ENCODE peak calls at places on chromosomes 16 and 17, in seven cellular contexts. One of them, this sample, is unnamed. For H3K4me1, the result is how much of the 10 kb centered on the place peaks cover.

GRCh38 chr17:28118362-28118761 is 75.9 kb downstream of the NLK start:
- DNase-seq in cardiac muscle cell: no peak
- DNase-seq in IMR-90: no peak
- DNase-seq in A549: no peak
- DNase-seq in sigmoid colon: no peak
- DNase-seq in stomach: no peak
- DNase-seq in Peyer's patch: no peak
- DNase-seq in this sample: no peak

GRCh38 chr17:55830699-55831098 is 79.8 kb downstream of the PCTP start:
- DNase-seq in cardiac muscle cell: no peak
- DNase-seq in Peyer's patch: no peak
- DNase-seq in sigmoid colon: no peak
- DNase-seq in IMR-90: no peak
- DNase-seq in A549: no peak
- DNase-seq in stomach: no peak
- DNase-seq in this sample: no peak

GRCh38 chr16:12419151-12419550 is 384.5 kb downstream of the CPPED1 start:
- DNase-seq in IMR-90: no peak
- DNase-seq in sigmoid colon: no peak
- DNase-seq in cardiac muscle cell: no peak
- DNase-seq in A549: no peak
- DNase-seq in Peyer's patch: no peak
- DNase-seq in stomach: no peak
- DNase-seq in this sample: no peak

GRCh38 chr17:21353326-21354010 is 22.7 kb upstream of the KCNJ12 start:
- DNase-seq in sigmoid colon: peak
- DNase-seq in Peyer's patch: peak
- DNase-seq in A549: no peak
- DNase-seq in cardiac muscle cell: no peak
- DNase-seq in IMR-90: no peak
- DNase-seq in stomach: no peak
- DNase-seq in this sample: peak

GRCh38 chr17:9052921-9053320 is 31.6 kb downstream of the NTN1 start:
- DNase-seq in cardiac muscle cell: no peak
- DNase-seq in Peyer's patch: no peak
- DNase-seq in IMR-90: no peak
- DNase-seq in A549: no peak
- DNase-seq in stomach: no peak
- DNase-seq in sigmoid colon: no peak
- DNase-seq in this sample: no peak

GRCh38 chr16:50635505-50636392 is 45.4 kb downstream of the SNX20 start:
- DNase-seq in A549: no peak
- DNase-seq in IMR-90: no peak
- DNase-seq in sigmoid colon: no peak
- DNase-seq in cardiac muscle cell: no peak
- DNase-seq in Peyer's patch: no peak
- DNase-seq in stomach: no peak
- DNase-seq in this sample: no peak

GRCh38 chr16:30482366-30482765 is 9.8 kb downstream of the ITGAL start:
- DNase-seq in sigmoid colon: no peak
- DNase-seq in Peyer's patch: no peak
- DNase-seq in stomach: no peak
- DNase-seq in IMR-90: no peak
- DNase-seq in cardiac muscle cell: no peak
- DNase-seq in A549: peak
- DNase-seq in this sample: no peak

GRCh38 chr17:80262291-80262690 is 1.6 kb downstream of the RNF213 start:
- DNase-seq in A549: no peak
- DNase-seq in IMR-90: no peak
- DNase-seq in sigmoid colon: no peak
- DNase-seq in stomach: no peak
- DNase-seq in cardiac muscle cell: no peak
- DNase-seq in Peyer's patch: no peak
- DNase-seq in this sample: no peak

GRCh38 chr16:21163576-21163975 is 5.1 kb downstream of the LDAF1 start:
- DNase-seq in A549: no peak
- DNase-seq in stomach: no peak
- DNase-seq in cardiac muscle cell: no peak
- DNase-seq in sigmoid colon: no peak
- DNase-seq in Peyer's patch: no peak
- DNase-seq in IMR-90: no peak
- DNase-seq in this sample: no peak

GRCh38 chr16:86088287-86088686 is 189.3 kb downstream of the IRF8 start:
- DNase-seq in A549: no peak
- DNase-seq in sigmoid colon: peak
- DNase-seq in IMR-90: peak
- DNase-seq in Peyer's patch: no peak
- DNase-seq in cardiac muscle cell: no peak
- DNase-seq in stomach: no peak
- DNase-seq in this sample: no peak

GRCh38 chr16:86090461-86091170 is 191.7 kb downstream of the IRF8 start:
- DNase-seq in stomach: no peak
- DNase-seq in A549: no peak
- DNase-seq in Peyer's patch: peak
- DNase-seq in IMR-90: no peak
- DNase-seq in cardiac muscle cell: no peak
- DNase-seq in sigmoid colon: peak
- DNase-seq in this sample: no peak

GRCh38 chr16:86088816-86089215 is 189.9 kb downstream of the IRF8 start:
- DNase-seq in cardiac muscle cell: no peak
- DNase-seq in sigmoid colon: peak
- DNase-seq in A549: no peak
- DNase-seq in stomach: no peak
- DNase-seq in IMR-90: no peak
- DNase-seq in Peyer's patch: peak
- DNase-seq in this sample: no peak

GRCh38 chr16:86089986-86090385 is 191.0 kb downstream of the IRF8 start:
- DNase-seq in cardiac muscle cell: no peak
- DNase-seq in IMR-90: no peak
- DNase-seq in A549: no peak
- DNase-seq in sigmoid colon: peak
- DNase-seq in stomach: no peak
- DNase-seq in Peyer's patch: peak
- DNase-seq in this sample: no peak

DNA sequence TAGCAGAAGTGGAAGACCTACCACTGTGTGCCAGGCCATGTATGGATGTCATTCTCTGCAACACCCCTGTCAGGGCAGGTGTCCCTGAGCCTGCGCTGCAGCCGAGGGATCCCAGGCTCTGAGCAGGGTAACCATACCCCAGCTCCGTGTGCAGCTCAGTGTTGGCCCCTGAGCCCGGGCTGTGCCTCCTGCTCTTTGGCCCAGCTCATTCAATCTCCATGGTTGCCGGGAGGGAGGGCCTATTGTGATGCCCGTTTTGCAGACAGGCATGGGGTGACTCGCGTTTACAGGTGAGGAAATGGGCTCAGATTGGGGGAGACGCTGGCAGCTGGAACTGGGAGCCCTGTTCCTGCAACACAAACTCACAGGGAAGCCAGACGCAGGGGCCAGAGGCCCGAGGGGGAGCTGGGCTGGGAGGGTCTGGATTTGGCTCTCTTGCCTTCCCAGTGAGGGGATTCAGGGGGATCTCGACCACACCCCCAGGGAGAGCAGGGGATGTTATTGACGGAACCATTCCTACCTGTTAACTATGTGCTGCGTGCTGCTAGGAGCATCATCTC is 190.5 kb downstream of the IRF8 start:
- DNase-seq in cardiac muscle cell: no peak
- DNase-seq in IMR-90: no peak
- DNase-seq in A549: no peak
- DNase-seq in sigmoid colon: peak
- DNase-seq in stomach: no peak
- DNase-seq in Peyer's patch: peak
- DNase-seq in this sample: no peak
- H3K4me1 ChIP-seq in cardiac muscle cell: under half
- H3K4me1 ChIP-seq in IMR-90: under half
- H3K4me1 ChIP-seq in A549: under half
- H3K4me1 ChIP-seq in sigmoid colon: under half
- H3K4me1 ChIP-seq in stomach: under half
- H3K4me1 ChIP-seq in Peyer's patch: under half
- H3K4me1 ChIP-seq in this sample: under half

GRCh38 chr17:58692239-58693055 is at the start of gene RAD51C:
- DNase-seq in sigmoid colon: peak
- DNase-seq in Peyer's patch: peak
- DNase-seq in cardiac muscle cell: peak
- DNase-seq in A549: peak
- DNase-seq in IMR-90: peak
- DNase-seq in stomach: peak
- DNase-seq in this sample: peak

GRCh38 chr17:58694826-58695225 is 2.4 kb downstream of the RAD51C start:
- DNase-seq in Peyer's patch: no peak
- DNase-seq in A549: no peak
- DNase-seq in IMR-90: no peak
- DNase-seq in sigmoid colon: no peak
- DNase-seq in cardiac muscle cell: no peak
- DNase-seq in stomach: no peak
- DNase-seq in this sample: no peak

GRCh38 chr17:58693208-58693607 is 806 bp downstream of the RAD51C start:
- DNase-seq in stomach: no peak
- DNase-seq in Peyer's patch: no peak
- DNase-seq in sigmoid colon: no peak
- DNase-seq in cardiac muscle cell: no peak
- DNase-seq in IMR-90: no peak
- DNase-seq in A549: no peak
- DNase-seq in this sample: no peak

GRCh38 chr17:58693751-58694150 is 1.3 kb downstream of the RAD51C start:
- DNase-seq in A549: no peak
- DNase-seq in sigmoid colon: no peak
- DNase-seq in cardiac muscle cell: no peak
- DNase-seq in stomach: no peak
- DNase-seq in Peyer's patch: no peak
- DNase-seq in IMR-90: no peak
- DNase-seq in this sample: no peak

GRCh38 chr17:58694302-58694701 is 1.9 kb downstream of the RAD51C start:
- DNase-seq in IMR-90: no peak
- DNase-seq in cardiac muscle cell: no peak
- DNase-seq in A549: no peak
- DNase-seq in sigmoid colon: no peak
- DNase-seq in Peyer's patch: no peak
- DNase-seq in stomach: no peak
- DNase-seq in this sample: no peak
- H3K4me1 ChIP-seq in IMR-90: under half
- H3K4me1 ChIP-seq in cardiac muscle cell: under half
- H3K4me1 ChIP-seq in A549: under half
- H3K4me1 ChIP-seq in sigmoid colon: under half
- H3K4me1 ChIP-seq in Peyer's patch: under half
- H3K4me1 ChIP-seq in stomach: under half
- H3K4me1 ChIP-seq in this sample: under half

GRCh38 chr16:9003322-9003721 is 39.6 kb upstream of the USP7 start:
- DNase-seq in stomach: peak
- DNase-seq in IMR-90: no peak
- DNase-seq in cardiac muscle cell: no peak
- DNase-seq in A549: no peak
- DNase-seq in Peyer's patch: peak
- DNase-seq in sigmoid colon: no peak
- DNase-seq in this sample: no peak

GRCh38 chr16:9007177-9007794 is 43.6 kb upstream of the USP7 start:
- DNase-seq in IMR-90: peak
- DNase-seq in stomach: no peak
- DNase-seq in Peyer's patch: no peak
- DNase-seq in sigmoid colon: no peak
- DNase-seq in cardiac muscle cell: no peak
- DNase-seq in A549: no peak
- DNase-seq in this sample: no peak

GRCh38 chr16:9002042-9002441 is 38.3 kb upstream of the USP7 start:
- DNase-seq in stomach: no peak
- DNase-seq in sigmoid colon: no peak
- DNase-seq in Peyer's patch: no peak
- DNase-seq in A549: no peak
- DNase-seq in cardiac muscle cell: no peak
- DNase-seq in IMR-90: no peak
- DNase-seq in this sample: no peak

GRCh38 chr16:9003763-9004162 is 40.1 kb upstream of the USP7 start:
- DNase-seq in Peyer's patch: no peak
- DNase-seq in stomach: no peak
- DNase-seq in cardiac muscle cell: no peak
- DNase-seq in A549: no peak
- DNase-seq in sigmoid colon: no peak
- DNase-seq in IMR-90: no peak
- DNase-seq in this sample: no peak

GRCh38 chr16:9004183-9004582 is 40.5 kb upstream of the USP7 start:
- DNase-seq in cardiac muscle cell: no peak
- DNase-seq in IMR-90: no peak
- DNase-seq in Peyer's patch: no peak
- DNase-seq in A549: no peak
- DNase-seq in sigmoid colon: no peak
- DNase-seq in stomach: no peak
- DNase-seq in this sample: no peak
- H3K4me1 ChIP-seq in cardiac muscle cell: under half
- H3K4me1 ChIP-seq in IMR-90: under half
- H3K4me1 ChIP-seq in Peyer's patch: under half
- H3K4me1 ChIP-seq in A549: under half
- H3K4me1 ChIP-seq in sigmoid colon: under half
- H3K4me1 ChIP-seq in stomach: under half
- H3K4me1 ChIP-seq in this sample: under half

GRCh38 chr16:24977673-24978065 is 37.5 kb downstream of the ARHGAP17 start:
- DNase-seq in cardiac muscle cell: no peak
- DNase-seq in stomach: no peak
- DNase-seq in Peyer's patch: no peak
- DNase-seq in IMR-90: peak
- DNase-seq in A549: no peak
- DNase-seq in sigmoid colon: no peak
- DNase-seq in this sample: no peak

GRCh38 chr16:24976971-24977672 is 38.0 kb downstream of the ARHGAP17 start:
- DNase-seq in A549: no peak
- DNase-seq in Peyer's patch: no peak
- DNase-seq in stomach: no peak
- DNase-seq in cardiac muscle cell: no peak
- DNase-seq in IMR-90: no peak
- DNase-seq in sigmoid colon: no peak
- DNase-seq in this sample: no peak

GRCh38 chr16:24978370-24978914 is 36.7 kb downstream of the ARHGAP17 start:
- DNase-seq in A549: no peak
- DNase-seq in cardiac muscle cell: no peak
- DNase-seq in stomach: no peak
- DNase-seq in Peyer's patch: no peak
- DNase-seq in IMR-90: no peak
- DNase-seq in sigmoid colon: no peak
- DNase-seq in this sample: no peak

GRCh38 chr16:24983521-24983920 is 31.6 kb downstream of the ARHGAP17 start:
- DNase-seq in IMR-90: no peak
- DNase-seq in A549: no peak
- DNase-seq in cardiac muscle cell: no peak
- DNase-seq in stomach: no peak
- DNase-seq in sigmoid colon: no peak
- DNase-seq in Peyer's patch: no peak
- DNase-seq in this sample: no peak

GRCh38 chr16:24980077-24980793 is 34.9 kb downstream of the ARHGAP17 start:
- DNase-seq in stomach: no peak
- DNase-seq in Peyer's patch: no peak
- DNase-seq in sigmoid colon: no peak
- DNase-seq in A549: no peak
- DNase-seq in cardiac muscle cell: no peak
- DNase-seq in IMR-90: no peak
- DNase-seq in this sample: no peak
- H3K4me1 ChIP-seq in stomach: under half
- H3K4me1 ChIP-seq in Peyer's patch: under half
- H3K4me1 ChIP-seq in sigmoid colon: half or more
- H3K4me1 ChIP-seq in A549: under half
- H3K4me1 ChIP-seq in cardiac muscle cell: under half
- H3K4me1 ChIP-seq in IMR-90: under half
- H3K4me1 ChIP-seq in this sample: under half

GRCh38 chr16:67163164-67163902 is 1.2 kb upstream of the HSF4 start:
- DNase-seq in sigmoid colon: peak
- DNase-seq in stomach: no peak
- DNase-seq in A549: no peak
- DNase-seq in Peyer's patch: peak
- DNase-seq in IMR-90: peak
- DNase-seq in cardiac muscle cell: peak
- DNase-seq in this sample: peak
- H3K4me1 ChIP-seq in sigmoid colon: half or more
- H3K4me1 ChIP-seq in stomach: half or more
- H3K4me1 ChIP-seq in A549: under half
- H3K4me1 ChIP-seq in Peyer's patch: under half
- H3K4me1 ChIP-seq in IMR-90: under half
- H3K4me1 ChIP-seq in cardiac muscle cell: under half
- H3K4me1 ChIP-seq in this sample: half or more